ENCODE peak calls at places on chromosomes 3 and 15, in six cellular contexts. One of them, this sample, is unnamed.

GRCh38 chr3:170058127-170058526 is 20.3 kb downstream of the GPR160 start:
- DNase-seq in HepG2: no peak
- DNase-seq in neural progenitor cell: no peak
- DNase-seq in mammary epithelial cell: no peak
- DNase-seq in fibroblast of lung: no peak
- DNase-seq in endothelial cell of umbilical vein: no peak
- DNase-seq in this sample: no peak

GRCh38 chr3:143924522-143925381 is 46.9 kb upstream of the DIPK2A start:
- DNase-seq in HepG2: no peak
- DNase-seq in neural progenitor cell: no peak
- DNase-seq in mammary epithelial cell: no peak
- DNase-seq in fibroblast of lung: no peak
- DNase-seq in endothelial cell of umbilical vein: no peak
- DNase-seq in this sample: no peak

GRCh38 chr3:114365268-114365667 is 71.4 kb downstream of the TIGIT start:
- DNase-seq in HepG2: no peak
- DNase-seq in neural progenitor cell: peak; percentile 3
- DNase-seq in mammary epithelial cell: no peak
- DNase-seq in fibroblast of lung: no peak
- DNase-seq in endothelial cell of umbilical vein: no peak
- DNase-seq in this sample: no peak

GRCh38 chr3:160564205-160564922 is 1.0 kb downstream of the KPNA4 start:
- DNase-seq in HepG2: peak; percentile 10
- DNase-seq in neural progenitor cell: peak; percentile 41
- DNase-seq in mammary epithelial cell: no peak
- DNase-seq in fibroblast of lung: no peak
- DNase-seq in endothelial cell of umbilical vein: peak; percentile 37
- DNase-seq in this sample: peak; percentile 80

GRCh38 chr15:59160880-59161593 is 45.6 kb upstream of the LDHAL6B start:
- DNase-seq in HepG2: peak; percentile 25
- DNase-seq in neural progenitor cell: peak; percentile 61
- DNase-seq in mammary epithelial cell: no peak
- DNase-seq in fibroblast of lung: no peak
- DNase-seq in endothelial cell of umbilical vein: peak; percentile 9
- DNase-seq in this sample: no peak

GRCh38 chr3:156718622-156719300 is 44.4 kb downstream of the TIPARP start:
- DNase-seq in HepG2: no peak
- DNase-seq in neural progenitor cell: no peak
- DNase-seq in mammary epithelial cell: no peak
- DNase-seq in fibroblast of lung: peak; percentile 75
- DNase-seq in endothelial cell of umbilical vein: peak; percentile 88
- DNase-seq in this sample: no peak

GRCh38 chr15:58873267-58873666 is 60.2 kb downstream of the SLTM start:
- DNase-seq in HepG2: no peak
- DNase-seq in neural progenitor cell: no peak
- DNase-seq in mammary epithelial cell: peak; percentile 71
- DNase-seq in fibroblast of lung: peak; percentile 55
- DNase-seq in endothelial cell of umbilical vein: no peak
- DNase-seq in this sample: no peak

GRCh38 chr15:89828324-89829145 is 13.9 kb upstream of the ANPEP start:
- DNase-seq in HepG2: no peak
- DNase-seq in neural progenitor cell: peak; percentile 41
- DNase-seq in mammary epithelial cell: peak; percentile 25
- DNase-seq in fibroblast of lung: peak; percentile 82
- DNase-seq in endothelial cell of umbilical vein: no peak
- DNase-seq in this sample: no peak

GRCh38 chr3:141308588-141309218 is 59.6 kb upstream of the ZBTB38 start:
- DNase-seq in HepG2: peak; percentile 80
- DNase-seq in neural progenitor cell: peak; percentile 78
- DNase-seq in mammary epithelial cell: peak; percentile 71
- DNase-seq in fibroblast of lung: peak; percentile 44
- DNase-seq in endothelial cell of umbilical vein: peak; percentile 54
- DNase-seq in this sample: peak; percentile 85

GRCh38 chr3:64648927-64649906 is 38.6 kb downstream of the ADAMTS9 start:
- DNase-seq in HepG2: no peak
- DNase-seq in neural progenitor cell: no peak
- DNase-seq in mammary epithelial cell: no peak
- DNase-seq in fibroblast of lung: no peak
- DNase-seq in endothelial cell of umbilical vein: no peak
- DNase-seq in this sample: no peak

GRCh38 chr3:29270752-29271151 is 10.1 kb upstream of the RBMS3 start:
- DNase-seq in HepG2: no peak
- DNase-seq in neural progenitor cell: no peak
- DNase-seq in mammary epithelial cell: no peak
- DNase-seq in fibroblast of lung: no peak
- DNase-seq in endothelial cell of umbilical vein: no peak
- DNase-seq in this sample: no peak

GRCh38 chr3:197297476-197298340 is 704 bp downstream of the DLG1 start:
- DNase-seq in HepG2: peak; percentile 80
- DNase-seq in neural progenitor cell: peak; percentile 96
- DNase-seq in mammary epithelial cell: peak; percentile 88
- DNase-seq in fibroblast of lung: peak; percentile 86
- DNase-seq in endothelial cell of umbilical vein: peak; percentile 89
- DNase-seq in this sample: peak; percentile 96

GRCh38 chr3:109241459-109241858 is 74.9 kb downstream of the DPPA2 start:
- DNase-seq in HepG2: no peak
- DNase-seq in neural progenitor cell: peak; percentile 10
- DNase-seq in mammary epithelial cell: no peak
- DNase-seq in fibroblast of lung: no peak
- DNase-seq in endothelial cell of umbilical vein: no peak
- DNase-seq in this sample: no peak

GRCh38 chr3:93988283-93988682 is 8.3 kb downstream of the ARL13B start:
- DNase-seq in HepG2: no peak
- DNase-seq in neural progenitor cell: no peak
- DNase-seq in mammary epithelial cell: no peak
- DNase-seq in fibroblast of lung: peak; percentile 65
- DNase-seq in endothelial cell of umbilical vein: peak; percentile 41
- DNase-seq in this sample: no peak

GRCh38 chr3:127050733-127051132 is 67.8 kb downstream of the PLXNA1 start:
- DNase-seq in HepG2: no peak
- DNase-seq in neural progenitor cell: peak; percentile 33
- DNase-seq in mammary epithelial cell: no peak
- DNase-seq in fibroblast of lung: no peak
- DNase-seq in endothelial cell of umbilical vein: no peak
- DNase-seq in this sample: peak; percentile 59

GRCh38 chr15:36218322-36218721 is 361.1 kb upstream of the CDIN1 start:
- DNase-seq in HepG2: no peak
- DNase-seq in neural progenitor cell: no peak
- DNase-seq in mammary epithelial cell: no peak
- DNase-seq in fibroblast of lung: no peak
- DNase-seq in endothelial cell of umbilical vein: no peak
- DNase-seq in this sample: no peak

GRCh38 chr3:191158247-191158646 is 40.8 kb upstream of the OSTN start:
- DNase-seq in HepG2: peak; percentile 49
- DNase-seq in neural progenitor cell: peak; percentile 8
- DNase-seq in mammary epithelial cell: no peak
- DNase-seq in fibroblast of lung: no peak
- DNase-seq in endothelial cell of umbilical vein: no peak
- DNase-seq in this sample: no peak
- H3K9me3 ChIP-seq in HepG2: peaks cover 31% of the 10 kb centered on the region
- H3K9me3 ChIP-seq in neural progenitor cell: peaks cover 4% of the 10 kb centered on the region
- H3K9me3 ChIP-seq in mammary epithelial cell: peaks cover 8% of the 10 kb centered on the region
- H3K9me3 ChIP-seq in fibroblast of lung: no peaks in the 10 kb centered on the region
- H3K9me3 ChIP-seq in endothelial cell of umbilical vein: no peaks in the 10 kb centered on the region
- H3K9me3 ChIP-seq in this sample: no peaks in the 10 kb centered on the region

GRCh38 chr15:66925721-66926120 is 139.7 kb upstream of the SMAD3 start:
- DNase-seq in HepG2: no peak
- DNase-seq in neural progenitor cell: no peak
- DNase-seq in mammary epithelial cell: no peak
- DNase-seq in fibroblast of lung: no peak
- DNase-seq in endothelial cell of umbilical vein: no peak
- DNase-seq in this sample: no peak

GRCh38 chr15:66921319-66921718 is 144.1 kb upstream of the SMAD3 start:
- DNase-seq in HepG2: no peak
- DNase-seq in neural progenitor cell: no peak
- DNase-seq in mammary epithelial cell: no peak
- DNase-seq in fibroblast of lung: no peak
- DNase-seq in endothelial cell of umbilical vein: peak; percentile 33
- DNase-seq in this sample: no peak

GRCh38 chr15:66923438-66923881 is 141.9 kb upstream of the SMAD3 start:
- DNase-seq in HepG2: peak; percentile 34
- DNase-seq in neural progenitor cell: peak; percentile 72
- DNase-seq in mammary epithelial cell: no peak
- DNase-seq in fibroblast of lung: no peak
- DNase-seq in endothelial cell of umbilical vein: no peak
- DNase-seq in this sample: no peak

GRCh38 chr15:66924889-66925288 is 140.5 kb upstream of the SMAD3 start:
- DNase-seq in HepG2: no peak
- DNase-seq in neural progenitor cell: no peak
- DNase-seq in mammary epithelial cell: no peak
- DNase-seq in fibroblast of lung: no peak
- DNase-seq in endothelial cell of umbilical vein: no peak
- DNase-seq in this sample: no peak

GRCh38 chr15:66922608-66923007 is 142.8 kb upstream of the SMAD3 start:
- DNase-seq in HepG2: no peak
- DNase-seq in neural progenitor cell: no peak
- DNase-seq in mammary epithelial cell: no peak
- DNase-seq in fibroblast of lung: no peak
- DNase-seq in endothelial cell of umbilical vein: no peak
- DNase-seq in this sample: no peak
- H3K9ac ChIP-seq in HepG2: no peak overlapping the region
- H3K9ac ChIP-seq in neural progenitor cell: no peak overlapping the region
- H3K9ac ChIP-seq in mammary epithelial cell: no peak overlapping the region
- H3K9ac ChIP-seq in fibroblast of lung: no peak overlapping the region
- H3K9ac ChIP-seq in endothelial cell of umbilical vein: no peak overlapping the region
- H3K9ac ChIP-seq in this sample: no peak overlapping the region

DNA sequence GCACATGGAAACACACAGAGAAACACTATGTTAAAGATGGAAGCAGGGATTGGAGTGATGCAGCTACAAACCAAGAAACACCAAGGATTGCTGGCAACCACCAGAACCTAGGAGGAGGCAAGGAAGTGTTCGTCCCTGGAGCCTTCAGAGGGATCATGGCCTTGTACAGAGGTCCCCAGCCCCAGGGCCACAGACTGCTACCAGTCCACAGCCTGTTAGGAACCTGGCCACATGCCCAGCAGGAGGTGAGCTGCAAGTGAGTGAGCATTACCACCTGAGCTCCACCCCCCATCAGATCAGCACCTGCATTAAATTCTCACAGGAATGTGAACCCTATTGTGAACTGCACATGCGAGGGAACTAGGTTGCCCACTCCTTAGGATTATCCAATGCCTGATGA is 505.7 kb upstream of the MDFIC2 start:
- DNase-seq in HepG2: no peak
- DNase-seq in neural progenitor cell: no peak
- DNase-seq in mammary epithelial cell: no peak
- DNase-seq in fibroblast of lung: no peak
- DNase-seq in endothelial cell of umbilical vein: no peak
- DNase-seq in this sample: no peak
- H3K9me3 ChIP-seq in HepG2: no peaks in the 10 kb centered on the region
- H3K9me3 ChIP-seq in neural progenitor cell: no peaks in the 10 kb centered on the region
- H3K9me3 ChIP-seq in mammary epithelial cell: no peaks in the 10 kb centered on the region
- H3K9me3 ChIP-seq in fibroblast of lung: no peaks in the 10 kb centered on the region
- H3K9me3 ChIP-seq in endothelial cell of umbilical vein: no peaks in the 10 kb centered on the region
- H3K9me3 ChIP-seq in this sample: no peaks in the 10 kb centered on the region

GRCh38 chr15:78317145-78317836 is 17.9 kb upstream of the SKIC8 start:
- DNase-seq in HepG2: no peak
- DNase-seq in neural progenitor cell: no peak
- DNase-seq in mammary epithelial cell: peak; percentile 26
- DNase-seq in fibroblast of lung: no peak
- DNase-seq in endothelial cell of umbilical vein: no peak
- DNase-seq in this sample: peak; percentile 32

GRCh38 chr15:78313383-78313782 is 14.0 kb upstream of the SKIC8 start:
- DNase-seq in HepG2: no peak
- DNase-seq in neural progenitor cell: no peak
- DNase-seq in mammary epithelial cell: no peak
- DNase-seq in fibroblast of lung: no peak
- DNase-seq in endothelial cell of umbilical vein: no peak
- DNase-seq in this sample: no peak

GRCh38 chr15:78314181-78314581 is 14.8 kb upstream of the SKIC8 start:
- DNase-seq in HepG2: no peak
- DNase-seq in neural progenitor cell: no peak
- DNase-seq in mammary epithelial cell: no peak
- DNase-seq in fibroblast of lung: no peak
- DNase-seq in endothelial cell of umbilical vein: no peak
- DNase-seq in this sample: no peak

GRCh38 chr15:78315686-78316085 is 16.3 kb upstream of the SKIC8 start:
- DNase-seq in HepG2: peak; percentile 47
- DNase-seq in neural progenitor cell: peak; percentile 83
- DNase-seq in mammary epithelial cell: no peak
- DNase-seq in fibroblast of lung: no peak
- DNase-seq in endothelial cell of umbilical vein: no peak
- DNase-seq in this sample: peak; percentile 48

DNA sequence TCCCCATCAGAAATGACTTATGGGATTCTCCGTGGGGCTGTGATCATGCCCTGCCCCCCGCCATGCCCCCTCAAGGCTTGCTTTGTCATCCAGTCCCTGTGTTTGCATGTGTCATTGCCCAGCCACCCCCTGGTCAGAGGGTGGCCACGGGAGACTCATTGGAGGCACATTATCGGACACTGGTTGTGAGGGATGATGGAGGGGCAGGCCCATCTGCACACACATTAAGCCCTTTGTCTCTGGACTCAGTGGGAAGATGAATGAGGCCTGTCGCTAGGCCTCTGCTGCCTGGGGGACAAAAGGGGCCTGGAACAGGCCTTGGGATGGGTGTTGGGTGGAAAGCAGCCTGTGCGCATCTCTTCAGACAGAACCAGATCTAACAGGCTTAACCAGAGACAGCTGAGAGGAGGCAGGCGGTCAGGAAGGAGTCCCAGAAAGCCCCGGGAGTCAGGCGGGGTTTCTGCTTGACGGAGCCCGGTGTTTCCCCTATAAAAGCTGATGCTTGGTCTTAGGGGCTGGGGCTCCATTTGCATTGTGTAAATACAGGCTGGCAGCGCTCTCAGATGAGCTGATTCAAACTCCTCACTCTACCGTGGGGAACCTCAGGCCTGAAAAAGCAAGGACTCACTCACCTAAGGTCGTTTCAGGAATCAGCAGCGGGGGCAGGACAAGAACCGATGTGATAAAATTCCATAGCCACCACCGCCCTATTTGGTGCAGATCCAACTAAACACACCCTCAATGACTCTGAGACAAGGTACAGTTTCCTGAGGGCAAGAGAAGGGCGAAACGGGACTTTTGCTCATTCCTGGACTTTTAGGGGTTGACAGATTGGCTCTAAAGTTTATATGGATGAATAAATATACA is 17.0 kb upstream of the SKIC8 start:
- DNase-seq in HepG2: no peak
- DNase-seq in neural progenitor cell: peak; percentile 61
- DNase-seq in mammary epithelial cell: no peak
- DNase-seq in fibroblast of lung: no peak
- DNase-seq in endothelial cell of umbilical vein: no peak
- DNase-seq in this sample: no peak
- H3K9ac ChIP-seq in HepG2: no peak overlapping the region
- H3K9ac ChIP-seq in neural progenitor cell: no peak overlapping the region
- H3K9ac ChIP-seq in mammary epithelial cell: no peak overlapping the region
- H3K9ac ChIP-seq in fibroblast of lung: no peak overlapping the region
- H3K9ac ChIP-seq in endothelial cell of umbilical vein: no peak overlapping the region
- H3K9ac ChIP-seq in this sample: no peak overlapping the region

GRCh38 chr15:25176616-25176923 is 221.8 kb downstream of the SNRPN start:
- DNase-seq in HepG2: no peak
- DNase-seq in neural progenitor cell: no peak
- DNase-seq in mammary epithelial cell: no peak
- DNase-seq in fibroblast of lung: no peak
- DNase-seq in endothelial cell of umbilical vein: no peak
- DNase-seq in this sample: peak; percentile 37
- H3K9me3 ChIP-seq in HepG2: peaks cover 99% of the 10 kb centered on the region
- H3K9me3 ChIP-seq in neural progenitor cell: no peaks in the 10 kb centered on the region
- H3K9me3 ChIP-seq in mammary epithelial cell: peaks cover 29% of the 10 kb centered on the region
- H3K9me3 ChIP-seq in fibroblast of lung: no peaks in the 10 kb centered on the region
- H3K9me3 ChIP-seq in endothelial cell of umbilical vein: peaks cover 11% of the 10 kb centered on the region
- H3K9me3 ChIP-seq in this sample: no peaks in the 10 kb centered on the region